ENCODE peak calls at places on chromosomes 6 and 20, in eight cellular contexts. One of them, this sample, is unnamed.

GRCh38 chr20:33531047-33531877 is 41.4 kb downstream of the CBFA2T2 start:
- DNase-seq in tibial artery: no peak
- DNase-seq in ovary: no peak
- DNase-seq in upper lobe of right lung: no peak
- DNase-seq in gastrocnemius medialis: no peak
- DNase-seq in spleen: no peak
- DNase-seq in brain microvascular endothelial cell: no peak
- DNase-seq in HCT116: no peak
- DNase-seq in this sample: no peak

GRCh38 chr6:119145111-119145510 is 66.6 kb upstream of the FAM184A start:
- DNase-seq in ovary: no peak
- DNase-seq in spleen: no peak
- DNase-seq in HCT116: no peak
- DNase-seq in upper lobe of right lung: no peak
- DNase-seq in tibial artery: no peak
- DNase-seq in gastrocnemius medialis: no peak
- DNase-seq in brain microvascular endothelial cell: no peak
- DNase-seq in this sample: no peak

GRCh38 chr6:14286634-14287428 is 169.3 kb downstream of the CD83 start:
- DNase-seq in tibial artery: no peak
- DNase-seq in gastrocnemius medialis: no peak
- DNase-seq in ovary: no peak
- DNase-seq in spleen: no peak
- DNase-seq in upper lobe of right lung: no peak
- DNase-seq in HCT116: no peak
- DNase-seq in brain microvascular endothelial cell: no peak
- DNase-seq in this sample: no peak

GRCh38 chr20:48190757-48191156 is 405.5 kb upstream of the SULF2 start:
- DNase-seq in spleen: no peak
- DNase-seq in ovary: no peak
- DNase-seq in tibial artery: no peak
- DNase-seq in upper lobe of right lung: no peak
- DNase-seq in HCT116: no peak
- DNase-seq in gastrocnemius medialis: no peak
- DNase-seq in brain microvascular endothelial cell: no peak
- DNase-seq in this sample: no peak

GRCh38 chr6:2531426-2532208 is 219.1 kb downstream of the MYLK4 start:
- DNase-seq in tibial artery: no peak
- DNase-seq in upper lobe of right lung: no peak
- DNase-seq in HCT116: no peak
- DNase-seq in spleen: no peak
- DNase-seq in brain microvascular endothelial cell: peak; percentile 88
- DNase-seq in ovary: no peak
- DNase-seq in gastrocnemius medialis: no peak
- DNase-seq in this sample: no peak

GRCh38 chr20:44615876-44616603 is 33.7 kb downstream of the PKIG start:
- DNase-seq in upper lobe of right lung: peak; percentile 47
- DNase-seq in brain microvascular endothelial cell: no peak
- DNase-seq in HCT116: no peak
- DNase-seq in gastrocnemius medialis: peak; percentile 85
- DNase-seq in ovary: no peak
- DNase-seq in spleen: peak; percentile 54
- DNase-seq in tibial artery: no peak
- DNase-seq in this sample: no peak

GRCh38 chr6:43900560-43901329 is 130.7 kb downstream of the VEGFA start:
- DNase-seq in tibial artery: no peak
- DNase-seq in HCT116: no peak
- DNase-seq in gastrocnemius medialis: peak; percentile 46
- DNase-seq in brain microvascular endothelial cell: no peak
- DNase-seq in ovary: peak; percentile 30
- DNase-seq in spleen: peak; percentile 54
- DNase-seq in upper lobe of right lung: no peak
- DNase-seq in this sample: no peak

GRCh38 chr20:46512943-46513844 is at the start of gene ZNF334:
- DNase-seq in upper lobe of right lung: peak; percentile 87
- DNase-seq in gastrocnemius medialis: peak; percentile 36
- DNase-seq in spleen: peak; percentile 77
- DNase-seq in brain microvascular endothelial cell: peak; percentile 0
- DNase-seq in HCT116: no peak
- DNase-seq in tibial artery: peak; percentile 70
- DNase-seq in ovary: peak; percentile 60
- DNase-seq in this sample: peak; percentile 36

GRCh38 chr20:38703526-38703925 is 20.8 kb upstream of the SLC32A1 start:
- DNase-seq in ovary: no peak
- DNase-seq in brain microvascular endothelial cell: no peak
- DNase-seq in gastrocnemius medialis: no peak
- DNase-seq in tibial artery: peak; percentile 23
- DNase-seq in spleen: no peak
- DNase-seq in HCT116: no peak
- DNase-seq in upper lobe of right lung: no peak
- DNase-seq in this sample: no peak
- H3K27me3 ChIP-seq in ovary: no peaks in the 10 kb centered on the region
- H3K27me3 ChIP-seq in brain microvascular endothelial cell: peaks cover 5% of the 10 kb centered on the region
- H3K27me3 ChIP-seq in gastrocnemius medialis: peaks cover 21% of the 10 kb centered on the region
- H3K27me3 ChIP-seq in tibial artery: no peaks in the 10 kb centered on the region
- H3K27me3 ChIP-seq in spleen: no peaks in the 10 kb centered on the region
- H3K27me3 ChIP-seq in HCT116: peaks cover 62% of the 10 kb centered on the region
- H3K27me3 ChIP-seq in upper lobe of right lung: peaks cover 51% of the 10 kb centered on the region
- H3K27me3 ChIP-seq in this sample: no peaks in the 10 kb centered on the region

GRCh38 chr20:22437354-22437753 is 147.0 kb downstream of the FOXA2 start:
- DNase-seq in brain microvascular endothelial cell: no peak
- DNase-seq in gastrocnemius medialis: no peak
- DNase-seq in tibial artery: no peak
- DNase-seq in spleen: no peak
- DNase-seq in ovary: no peak
- DNase-seq in upper lobe of right lung: no peak
- DNase-seq in HCT116: no peak
- DNase-seq in this sample: no peak

GRCh38 chr20:22438346-22438745 is 146.0 kb downstream of the FOXA2 start:
- DNase-seq in upper lobe of right lung: no peak
- DNase-seq in spleen: no peak
- DNase-seq in brain microvascular endothelial cell: no peak
- DNase-seq in tibial artery: no peak
- DNase-seq in ovary: no peak
- DNase-seq in HCT116: no peak
- DNase-seq in gastrocnemius medialis: no peak
- DNase-seq in this sample: no peak

GRCh38 chr20:22442318-22442717 is 142.1 kb downstream of the FOXA2 start:
- DNase-seq in upper lobe of right lung: no peak
- DNase-seq in tibial artery: no peak
- DNase-seq in ovary: no peak
- DNase-seq in brain microvascular endothelial cell: no peak
- DNase-seq in gastrocnemius medialis: no peak
- DNase-seq in spleen: no peak
- DNase-seq in HCT116: no peak
- DNase-seq in this sample: no peak

GRCh38 chr20:22438926-22439325 is 145.4 kb downstream of the FOXA2 start:
- DNase-seq in brain microvascular endothelial cell: no peak
- DNase-seq in ovary: no peak
- DNase-seq in spleen: no peak
- DNase-seq in HCT116: peak; percentile 4
- DNase-seq in gastrocnemius medialis: no peak
- DNase-seq in upper lobe of right lung: no peak
- DNase-seq in tibial artery: no peak
- DNase-seq in this sample: no peak
- TF ChIP-seq CTCF in brain microvascular endothelial cell: no peak
- TF ChIP-seq CTCF in ovary: no peak
- TF ChIP-seq CTCF in spleen: no peak
- TF ChIP-seq CTCF in HCT116: no peak
- TF ChIP-seq CTCF in gastrocnemius medialis: no peak
- TF ChIP-seq CTCF in upper lobe of right lung: peak; percentile 9
- TF ChIP-seq CTCF in tibial artery: no peak
- TF ChIP-seq CTCF in this sample: no peak

DNA sequence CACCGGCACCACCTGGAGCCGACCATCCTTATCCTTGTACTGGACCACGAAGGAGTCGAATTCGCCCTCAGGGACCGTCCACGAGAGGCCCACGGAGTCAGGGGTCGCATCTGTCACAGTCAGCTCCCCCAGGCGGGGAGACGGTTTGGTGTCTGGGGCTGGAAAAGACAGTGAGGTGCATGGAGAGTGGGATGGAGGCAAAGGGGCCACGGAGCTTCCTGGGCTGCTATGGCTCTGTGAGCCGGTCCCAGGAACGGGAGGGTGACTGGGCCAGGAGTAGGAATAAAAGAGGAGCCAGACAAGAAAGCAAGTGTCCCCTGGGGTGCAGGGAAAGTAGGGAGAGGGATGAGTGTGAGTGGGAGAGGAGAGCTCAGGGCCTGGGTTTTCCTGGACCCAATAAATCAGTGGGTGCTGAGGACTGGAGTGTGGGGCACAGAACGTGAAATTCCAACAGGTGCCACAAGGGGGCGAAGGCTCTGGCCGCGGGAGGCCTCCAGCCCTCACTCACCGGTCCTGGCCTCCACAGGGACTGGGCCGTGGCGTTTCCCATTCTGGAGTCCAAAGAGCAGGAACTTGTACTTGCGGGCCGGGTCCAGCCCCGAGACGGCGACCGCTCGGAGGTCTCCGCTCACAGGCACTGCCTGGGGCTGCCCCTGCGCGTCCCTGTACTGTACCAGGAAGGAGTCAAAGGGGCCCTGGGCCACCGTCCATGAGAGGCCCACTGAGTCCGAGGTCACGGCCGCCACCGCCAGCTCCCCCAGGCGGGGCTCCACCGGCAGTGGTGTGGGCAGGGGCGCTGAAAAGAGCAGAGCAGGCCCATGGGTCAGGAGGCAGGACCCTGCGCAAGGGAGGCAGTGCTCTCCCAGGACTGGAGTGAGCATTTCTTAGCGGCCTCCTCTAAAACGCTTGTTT is 9.9 kb downstream of the CYP21A2 start:
- DNase-seq in ovary: peak; percentile 87
- DNase-seq in upper lobe of right lung: peak; percentile 80
- DNase-seq in spleen: peak; percentile 90
- DNase-seq in gastrocnemius medialis: peak; percentile 57
- DNase-seq in HCT116: peak; percentile 34
- DNase-seq in tibial artery: peak; percentile 87
- DNase-seq in brain microvascular endothelial cell: peak; percentile 23
- DNase-seq in this sample: peak; percentile 82
- H3K27me3 ChIP-seq in ovary: no peaks in the 10 kb centered on the region
- H3K27me3 ChIP-seq in upper lobe of right lung: no peaks in the 10 kb centered on the region
- H3K27me3 ChIP-seq in spleen: no peaks in the 10 kb centered on the region
- H3K27me3 ChIP-seq in gastrocnemius medialis: no peaks in the 10 kb centered on the region
- H3K27me3 ChIP-seq in HCT116: no peaks in the 10 kb centered on the region
- H3K27me3 ChIP-seq in tibial artery: no peaks in the 10 kb centered on the region
- H3K27me3 ChIP-seq in brain microvascular endothelial cell: peaks cover 4% of the 10 kb centered on the region
- H3K27me3 ChIP-seq in this sample: no peaks in the 10 kb centered on the region

GRCh38 chr20:23180451-23180921 is 94.4 kb upstream of the CD93 start:
- DNase-seq in spleen: peak; percentile 31
- DNase-seq in ovary: peak; percentile 51
- DNase-seq in tibial artery: no peak
- DNase-seq in brain microvascular endothelial cell: peak; percentile 23
- DNase-seq in upper lobe of right lung: no peak
- DNase-seq in gastrocnemius medialis: peak; percentile 40
- DNase-seq in HCT116: no peak
- DNase-seq in this sample: no peak

GRCh38 chr20:23179766-23180403 is 93.8 kb upstream of the CD93 start:
- DNase-seq in tibial artery: no peak
- DNase-seq in spleen: no peak
- DNase-seq in ovary: no peak
- DNase-seq in upper lobe of right lung: no peak
- DNase-seq in gastrocnemius medialis: no peak
- DNase-seq in HCT116: no peak
- DNase-seq in brain microvascular endothelial cell: peak; percentile 55
- DNase-seq in this sample: no peak

GRCh38 chr20:23174821-23175220 is 88.7 kb upstream of the CD93 start:
- DNase-seq in tibial artery: no peak
- DNase-seq in spleen: no peak
- DNase-seq in upper lobe of right lung: no peak
- DNase-seq in brain microvascular endothelial cell: no peak
- DNase-seq in HCT116: no peak
- DNase-seq in gastrocnemius medialis: no peak
- DNase-seq in ovary: no peak
- DNase-seq in this sample: no peak

GRCh38 chr20:23178806-23179205 is 92.7 kb upstream of the CD93 start:
- DNase-seq in tibial artery: no peak
- DNase-seq in brain microvascular endothelial cell: no peak
- DNase-seq in gastrocnemius medialis: peak; percentile 54
- DNase-seq in ovary: no peak
- DNase-seq in spleen: no peak
- DNase-seq in upper lobe of right lung: no peak
- DNase-seq in HCT116: no peak
- DNase-seq in this sample: no peak
- TF ChIP-seq CTCF in tibial artery: no peak
- TF ChIP-seq CTCF in brain microvascular endothelial cell: peak; percentile 25
- TF ChIP-seq CTCF in gastrocnemius medialis: peak; percentile 83
- TF ChIP-seq CTCF in ovary: no peak
- TF ChIP-seq CTCF in spleen: no peak
- TF ChIP-seq CTCF in upper lobe of right lung: peak; percentile 42
- TF ChIP-seq CTCF in HCT116: peak; percentile 19
- TF ChIP-seq CTCF in this sample: no peak

GRCh38 chr6:36319834-36320233 is 16.9 kb downstream of the BNIP5 start:
- DNase-seq in ovary: no peak
- DNase-seq in spleen: no peak
- DNase-seq in tibial artery: no peak
- DNase-seq in HCT116: no peak
- DNase-seq in gastrocnemius medialis: no peak
- DNase-seq in brain microvascular endothelial cell: no peak
- DNase-seq in upper lobe of right lung: no peak
- DNase-seq in this sample: no peak

GRCh38 chr6:36318690-36319435 is 17.8 kb downstream of the BNIP5 start:
- DNase-seq in HCT116: no peak
- DNase-seq in brain microvascular endothelial cell: no peak
- DNase-seq in spleen: no peak
- DNase-seq in gastrocnemius medialis: no peak
- DNase-seq in ovary: no peak
- DNase-seq in upper lobe of right lung: no peak
- DNase-seq in tibial artery: no peak
- DNase-seq in this sample: no peak

GRCh38 chr6:36319436-36319762 is 17.3 kb downstream of the BNIP5 start:
- DNase-seq in tibial artery: no peak
- DNase-seq in upper lobe of right lung: no peak
- DNase-seq in ovary: no peak
- DNase-seq in brain microvascular endothelial cell: no peak
- DNase-seq in spleen: no peak
- DNase-seq in gastrocnemius medialis: no peak
- DNase-seq in HCT116: no peak
- DNase-seq in this sample: no peak

GRCh38 chr6:36315921-36316320 is 20.8 kb downstream of the BNIP5 start:
- DNase-seq in spleen: no peak
- DNase-seq in gastrocnemius medialis: no peak
- DNase-seq in ovary: no peak
- DNase-seq in brain microvascular endothelial cell: no peak
- DNase-seq in tibial artery: no peak
- DNase-seq in HCT116: no peak
- DNase-seq in upper lobe of right lung: no peak
- DNase-seq in this sample: no peak

DNA sequence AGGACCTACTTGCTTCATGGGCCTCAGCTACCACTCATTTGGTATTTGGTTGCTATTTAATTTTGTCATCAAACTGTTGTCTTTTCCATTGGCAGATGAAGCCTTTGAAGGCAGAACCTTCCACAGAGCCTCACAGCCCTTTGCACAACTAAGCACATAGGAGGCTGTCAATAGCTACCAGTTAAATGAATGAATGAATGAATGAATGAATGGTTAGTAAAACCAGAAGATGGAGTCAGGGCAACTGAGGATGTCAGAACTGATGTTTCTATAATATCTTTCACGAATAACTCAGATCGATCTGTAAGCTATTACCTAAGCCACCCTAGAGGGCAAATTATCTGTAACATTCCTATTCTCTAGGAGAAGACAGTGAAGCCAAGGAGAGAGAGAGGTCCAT is 19.1 kb downstream of the BNIP5 start:
- DNase-seq in brain microvascular endothelial cell: no peak
- DNase-seq in tibial artery: no peak
- DNase-seq in spleen: no peak
- DNase-seq in upper lobe of right lung: no peak
- DNase-seq in gastrocnemius medialis: no peak
- DNase-seq in HCT116: no peak
- DNase-seq in ovary: no peak
- DNase-seq in this sample: no peak
- H3K27me3 ChIP-seq in brain microvascular endothelial cell: peaks cover 9% of the 10 kb centered on the region
- H3K27me3 ChIP-seq in tibial artery: no peaks in the 10 kb centered on the region
- H3K27me3 ChIP-seq in spleen: no peaks in the 10 kb centered on the region
- H3K27me3 ChIP-seq in upper lobe of right lung: no peaks in the 10 kb centered on the region
- H3K27me3 ChIP-seq in gastrocnemius medialis: no peaks in the 10 kb centered on the region
- H3K27me3 ChIP-seq in HCT116: no peaks in the 10 kb centered on the region
- H3K27me3 ChIP-seq in ovary: no peaks in the 10 kb centered on the region
- H3K27me3 ChIP-seq in this sample: no peaks in the 10 kb centered on the region

This sample was measured in uterus.